ENCODE peak calls at places on chromosomes 2 and 18, in four cellular contexts. I is cardiac fibroblast, K is DMS153, N is T-helper 2 cell. T is an unnamed sample.

GRCh38 chr2:106147665-106148064 is 46.4 kb downstream of the UXS1 start:
- DNase-seq in I (no peak), K (no peak), N (no peak), T (no peak)

GRCh38 chr2:102055346-102055975 is 63.7 kb downstream of the IL1R2 start:
- DNase-seq in I (peak; percentile 82), K (no peak), N (no peak), T (no peak)

GRCh38 chr2:237320801-237321563 is 93.0 kb downstream of the COL6A3 start:
- DNase-seq in I (peak; percentile 54), K (no peak), N (no peak), T (no peak)

GRCh38 chr18:36411745-36412168 is 114.2 kb downstream of the FHOD3 start:
- DNase-seq in I (peak; percentile 37), K (no peak), N (no peak), T (no peak)

GRCh38 chr2:6177796-6178195 is 485.6 kb downstream of the SOX11 start:
- DNase-seq in I (no peak), K (no peak), N (no peak), T (no peak)

GRCh38 chr2:75277111-75277510 is 77.8 kb upstream of the TACR1 start:
- DNase-seq in I (peak; percentile 27), K (no peak), N (no peak), T (no peak)

GRCh38 chr2:224165901-224166319 is 126.8 kb upstream of the SERPINE2 start:
- DNase-seq in I (no peak), K (no peak), N (no peak), T (no peak)

GRCh38 chr2:205386109-205386508 is 296.2 kb upstream of the NRP2 start:
- DNase-seq in I (peak; percentile 63), K (no peak), N (no peak), T (no peak)

GRCh38 chr18:23871410-23871809 is 143.1 kb upstream of the TTC39C start:
- DNase-seq in I (peak; percentile 29), K (peak; percentile 64), N (peak; percentile 89), T (peak; percentile 72)

GRCh38 chr2:218444692-218445357 is 25.9 kb downstream of the VIL1 start:
- DNase-seq in I (no peak), K (no peak), N (no peak), T (no peak)

GRCh38 chr2:201839727-201840126 is 33.4 kb downstream of the CDK15 start:
- DNase-seq in I (peak; percentile 19), K (no peak), N (no peak), T (no peak)

GRCh38 chr2:43518182-43518581 is 77.7 kb downstream of the THADA start:
- DNase-seq in I (peak; percentile 40), K (no peak), N (no peak), T (no peak)

T was measured in CD4-positive, alpha-beta T cell.